ENCODE peak calls at places on chromosomes 1 and 21, in eight cellular contexts. N, E, L, Q, S, G, X and J are unnamed samples.
A peak's percentile ranks its signal among the peaks of the same experiment; 100 is the strongest.

GRCh38 chr1:67652800-67653199 is 32.2 kb upstream of the GADD45A start:
- DNase-seq in N (peak; percentile 88), E (no peak), L (no peak), Q (no peak), S (no peak), G (no peak), X (no peak), J (no peak)

GRCh38 chr21:27734146-27734545 is 767.3 kb upstream of the ADAMTS5 start:
- DNase-seq in N (no peak), E (no peak), L (no peak), Q (no peak), S (no peak), G (peak; percentile 5), X (no peak), J (no peak)

GRCh38 chr1:200556005-200556404 is 64.5 kb downstream of the KIF14 start:
- DNase-seq in N (no peak), E (no peak), L (no peak), Q (no peak), S (no peak), G (peak; percentile 24), X (no peak), J (no peak)

GRCh38 chr1:59290173-59290954 is 6.5 kb upstream of the FGGY start:
- DNase-seq in N (peak; percentile 86), E (no peak), L (peak; percentile 57), Q (no peak), S (peak; percentile 70), G (peak; percentile 91), X (no peak), J (peak; percentile 59)

GRCh38 chr1:56837244-56837926 is 17.2 kb upstream of the C8A start:
- DNase-seq in N (no peak), E (no peak), L (no peak), Q (no peak), S (no peak), G (peak; percentile 71), X (no peak), J (no peak)

GRCh38 chr21:36126166-36126565 is 8.7 kb upstream of the CBR3 start:
- DNase-seq in N (no peak), E (no peak), L (peak; percentile 55), Q (no peak), S (no peak), G (no peak), X (no peak), J (no peak)

GRCh38 chr1:36874271-36875017 is 159.9 kb downstream of the GRIK3 start:
- DNase-seq in N (no peak), E (no peak), L (peak; percentile 17), Q (peak; percentile 1), S (peak; percentile 31), G (no peak), X (no peak), J (no peak)

GRCh38 chr1:86508583-86508969 is 38.3 kb upstream of the CLCA4 start:
- DNase-seq in N (no peak), E (no peak), L (no peak), Q (no peak), S (no peak), G (no peak), X (no peak), J (no peak)

GRCh38 chr1:53558916-53559315 is 99.7 kb downstream of the DMRTB1 start:
- DNase-seq in N (no peak), E (no peak), L (no peak), Q (no peak), S (no peak), G (no peak), X (no peak), J (no peak)

GRCh38 chr1:198864695-198865094 is 225.9 kb downstream of the PTPRC start:
- DNase-seq in N (no peak), E (no peak), L (no peak), Q (no peak), S (no peak), G (no peak), X (no peak), J (no peak)

GRCh38 chr1:25896266-25896665 is 10.0 kb downstream of the STMN1 start:
- DNase-seq in N (no peak), E (no peak), L (no peak), Q (no peak), S (no peak), G (no peak), X (no peak), J (no peak)

DNA sequence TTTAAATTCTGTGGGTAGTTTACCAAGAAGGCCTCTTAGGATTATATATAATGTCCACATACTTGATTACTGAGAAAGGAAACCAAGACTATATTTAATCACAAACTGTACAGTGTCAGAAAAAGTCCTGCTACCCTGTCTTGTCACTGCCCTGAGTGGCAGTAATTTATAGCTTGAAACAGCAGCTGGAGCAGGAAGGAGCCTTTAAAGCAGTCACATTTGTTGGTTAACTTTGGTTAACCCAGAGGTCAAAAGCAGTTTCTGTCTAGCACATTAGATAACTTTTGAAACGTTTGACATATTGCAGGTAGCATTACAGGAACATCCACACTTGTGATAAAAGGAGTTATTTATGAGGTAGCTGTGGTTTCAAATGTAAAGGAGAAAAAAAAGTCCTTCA is 161.7 kb downstream of the ROR1 start:
- DNase-seq in N (no peak), E (no peak), L (no peak), Q (no peak), S (no peak), G (no peak), X (no peak), J (no peak)
- H3K27ac ChIP-seq in N (no peak overlapping the region), E (no peak overlapping the region), L (no peak overlapping the region), Q (no peak overlapping the region), S (no peak overlapping the region), G (no peak overlapping the region), X (no peak overlapping the region), J (no peak overlapping the region)

GRCh38 chr1:201899683-201900429 is 11.2 kb downstream of the SHISA4 start:
- DNase-seq in N (no peak), E (no peak), L (no peak), Q (no peak), S (no peak), G (no peak), X (no peak), J (no peak)

GRCh38 chr1:201900476-201900875 is 11.8 kb downstream of the SHISA4 start:
- DNase-seq in N (no peak), E (no peak), L (no peak), Q (no peak), S (no peak), G (no peak), X (no peak), J (no peak)

GRCh38 chr1:201903135-201903534 is 14.4 kb downstream of the SHISA4 start:
- DNase-seq in N (peak; percentile 51), E (no peak), L (no peak), Q (no peak), S (peak; percentile 94), G (peak; percentile 63), X (no peak), J (no peak)

GRCh38 chr1:201904579-201904978 is 15.9 kb downstream of the SHISA4 start:
- DNase-seq in N (no peak), E (no peak), L (no peak), Q (peak; percentile 55), S (peak; percentile 85), G (peak; percentile 75), X (no peak), J (no peak)

GRCh38 chr1:201902198-201902597 is 13.5 kb downstream of the SHISA4 start:
- DNase-seq in N (no peak), E (no peak), L (no peak), Q (no peak), S (no peak), G (no peak), X (no peak), J (no peak)
- H3K27ac ChIP-seq in N (peak overlapping the region; percentile 75), E (no peak overlapping the region), L (peak overlapping the region; percentile 70), Q (no peak overlapping the region), S (no peak overlapping the region), G (no peak overlapping the region), X (no peak overlapping the region), J (peak overlapping the region; percentile 19)

DNA sequence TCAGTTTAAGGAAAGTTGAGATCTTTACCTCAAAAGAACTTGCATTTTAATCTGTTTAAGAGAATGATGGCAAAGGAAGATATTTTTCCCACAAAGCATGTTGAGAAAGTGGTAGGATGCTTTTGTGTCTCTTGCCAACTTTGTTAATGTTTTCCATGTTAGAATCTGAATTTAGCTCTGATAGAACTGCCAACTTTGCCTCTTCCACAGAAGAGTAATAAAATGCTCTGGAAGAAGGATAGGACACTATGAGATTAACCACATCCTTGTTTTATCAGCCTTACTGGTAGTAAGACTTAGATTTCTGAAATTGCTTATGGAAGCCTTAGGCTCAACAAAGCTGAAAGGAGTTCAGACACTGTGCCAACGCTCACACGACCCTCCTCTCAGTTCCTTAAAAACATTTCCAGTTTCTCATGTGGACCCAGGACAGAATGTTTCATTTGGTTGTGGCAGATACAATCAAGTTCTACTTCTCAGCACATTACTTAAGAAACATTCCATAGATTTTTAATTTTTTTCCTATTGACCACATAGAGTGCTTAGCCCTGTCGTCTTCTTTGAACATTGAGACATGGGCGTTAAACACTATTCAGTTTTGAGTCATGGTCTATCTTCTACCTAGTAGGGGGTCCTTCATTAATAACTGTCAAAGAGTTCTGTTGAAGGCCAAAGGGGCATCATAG is 59.0 kb downstream of the MTR start:
- DNase-seq in N (no peak), E (no peak), L (no peak), Q (no peak), S (no peak), G (no peak), X (no peak), J (no peak)
- H3K27ac ChIP-seq in N (no peak overlapping the region), E (no peak overlapping the region), L (no peak overlapping the region), Q (no peak overlapping the region), S (peak overlapping the region; percentile 44), G (no peak overlapping the region), X (no peak overlapping the region), J (no peak overlapping the region)

DNA sequence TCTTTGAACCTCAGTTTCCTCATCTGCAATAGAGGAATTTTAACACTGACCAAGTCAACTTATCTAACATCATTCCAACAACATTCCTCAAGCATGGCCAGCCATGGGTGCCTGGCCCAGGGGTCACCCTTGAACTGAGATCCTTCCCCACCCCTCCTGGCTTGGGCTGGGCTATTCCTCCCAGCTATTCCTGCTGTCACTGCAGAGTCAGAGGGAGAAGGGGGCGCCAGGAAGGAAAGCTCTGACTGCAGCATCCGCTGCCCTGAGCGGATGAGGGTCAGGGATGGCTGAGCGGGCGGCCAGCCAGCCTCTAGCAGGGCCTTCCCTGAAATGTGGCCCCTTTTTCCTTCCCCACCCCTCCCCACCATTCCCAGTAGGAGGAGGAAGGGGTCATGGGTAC is 3.1 kb downstream of the TINAGL1 start:
- DNase-seq in N (no peak), E (no peak), L (no peak), Q (peak; percentile 73), S (peak; percentile 85), G (peak; percentile 19), X (no peak), J (no peak)
- H3K27ac ChIP-seq in N (peak overlapping the region; percentile 83), E (peak overlapping the region; percentile 49), L (peak overlapping the region; percentile 92), Q (peak overlapping the region; percentile 71), S (peak overlapping the region; percentile 82), G (no peak overlapping the region), X (no peak overlapping the region), J (peak overlapping the region; percentile 65)

GRCh38 chr1:160114085-160114484 is 1.5 kb upstream of the ATP1A2 start:
- DNase-seq in N (no peak), E (no peak), L (no peak), Q (peak; percentile 59), S (no peak), G (peak; percentile 84), X (no peak), J (no peak)
- H3K27ac ChIP-seq in N (peak overlapping the region; percentile 97), E (no peak overlapping the region), L (no peak overlapping the region), Q (peak overlapping the region; percentile 26), S (no peak overlapping the region), G (no peak overlapping the region), X (no peak overlapping the region), J (no peak overlapping the region)

GRCh38 chr1:48227165-48228013 is 4.9 kb downstream of the SLC5A9 start:
- DNase-seq in N (no peak), E (no peak), L (no peak), Q (no peak), S (no peak), G (no peak), X (peak; percentile 61), J (no peak)
- H3K27ac ChIP-seq in N (no peak overlapping the region), E (no peak overlapping the region), L (no peak overlapping the region), Q (peak overlapping the region; percentile 60), S (no peak overlapping the region), G (no peak overlapping the region), X (peak overlapping the region; percentile 1), J (no peak overlapping the region)